ENCODE peak calls at places on chromosomes 4 and X, in nine cellular contexts. L is stimulated activated CD4-positive, alpha-beta T cell treated with anti-CD3 and anti-CD28 coated beads, Interleukin-4, amount 100 ng/mL, for 4 hours; B is stimulated activated CD8-positive, alpha-beta memory T cell treated with anti-CD3 and anti-CD28 coated beads, Interleukin-15, amount 100 ng/mL, for 24 hours; X is renal cortical epithelial cell; V is hepatocyte; M is activated CD4-positive, alpha-beta T cell treated with anti-CD3 and anti-CD28 coated beads, Interleukin-2, amount 10 ng/mL, durations not matched to agents 7 days and 5 days; D is skeletal muscle cell; H is IMR-90; E is NCI-H524. T is an unnamed sample.

GRCh38 chr4:148225639-148226038 is 216.6 kb downstream of the NR3C2 start:
- DNase-seq in M (no peak), H (peak), L (no peak), D (no peak), X (no peak), B (no peak), E (peak), V (no peak), T (no peak)

GRCh38 chr4:40577588-40578253 is 51.9 kb downstream of the RBM47 start:
- DNase-seq in B (no peak), L (no peak), V (no peak), H (no peak), E (no peak), D (no peak), M (no peak), X (no peak), T (no peak)

GRCh38 chr4:94827481-94828110 is 69.8 kb downstream of the BMPR1B start:
- DNase-seq in B (no peak), H (peak), E (no peak), M (no peak), L (no peak), D (peak), X (peak), V (peak), T (no peak)

GRCh38 chr4:185682236-185682635 is 129.8 kb downstream of the SORBS2 start:
- DNase-seq in E (no peak), B (no peak), M (no peak), V (no peak), D (peak), H (peak), L (no peak), X (peak), T (no peak)

GRCh38 chr4:6189511-6189910 is 10.8 kb downstream of the JAKMIP1 start:
- DNase-seq in B (no peak), V (no peak), H (no peak), E (no peak), M (no peak), X (no peak), D (no peak), L (no peak), T (no peak)

GRCh38 chr4:86443495-86443894 is 83.6 kb upstream of the MAPK10 start:
- DNase-seq in E (no peak), X (peak), V (no peak), H (no peak), B (no peak), M (no peak), D (no peak), L (no peak), T (no peak)

GRCh38 chr4:188032583-188032982 is 37.0 kb downstream of the ZFP42 start:
- DNase-seq in V (no peak), M (no peak), X (no peak), B (no peak), E (no peak), L (no peak), D (no peak), H (no peak), T (no peak)

GRCh38 chrX:110678591-110678990 is 117.0 kb downstream of the CHRDL1 start:
- DNase-seq in B (no peak), V (no peak), H (no peak), L (no peak), X (no peak), D (no peak), E (peak), M (no peak), T (no peak)

GRCh38 chrX:40578039-40578438 is 2.7 kb upstream of the ATP6AP2 start:
- DNase-seq in L (no peak), X (no peak), B (no peak), V (no peak), H (no peak), E (no peak), M (no peak), D (no peak), T (no peak)

GRCh38 chr4:40246938-40247337 is 50.1 kb downstream of the RHOH start:
- DNase-seq in H (no peak), D (no peak), B (no peak), E (no peak), X (no peak), L (no peak), M (no peak), V (no peak), T (no peak)

GRCh38 chr4:53044651-53044960 is 182.5 kb downstream of the RASL11B start:
- DNase-seq in L (no peak), V (no peak), E (no peak), D (no peak), B (no peak), X (no peak), H (no peak), M (no peak), T (no peak)

GRCh38 chr4:35342833-35343232 is 901.5 kb downstream of the ARAP2 start:
- DNase-seq in B (no peak), X (no peak), H (no peak), V (no peak), D (no peak), L (no peak), E (no peak), M (no peak), T (no peak)

GRCh38 chr4:8035371-8035780 is 95.7 kb upstream of the AFAP1 start:
- DNase-seq in E (no peak), X (peak), V (no peak), H (peak), D (no peak), M (peak), L (no peak), B (no peak), T (peak)

GRCh38 chrX:99939883-99940232 is 470.2 kb downstream of the PCDH19 start:
- DNase-seq in L (no peak), B (no peak), H (no peak), V (no peak), X (no peak), M (no peak), E (no peak), D (no peak), T (no peak)

GRCh38 chr4:146442801-146443200 is 78.9 kb downstream of the SLC10A7 start:
- DNase-seq in D (peak), B (no peak), M (no peak), L (no peak), V (no peak), E (no peak), X (peak), H (peak), T (no peak)

GRCh38 chr4:6692379-6692778 is 1.3 kb upstream of the S100P start:
- DNase-seq in D (no peak), X (no peak), H (no peak), V (no peak), M (no peak), E (no peak), L (no peak), B (no peak), T (no peak)

GRCh38 chr4:89653012-89653411 is 183.9 kb downstream of the SNCA start:
- DNase-seq in X (peak), E (no peak), B (no peak), L (no peak), M (no peak), V (no peak), D (no peak), H (no peak), T (no peak)

GRCh38 chrX:120746153-120746552 is 116.3 kb upstream of the C1GALT1C1 start:
- DNase-seq in L (no peak), M (no peak), B (no peak), V (no peak), E (no peak), H (no peak), D (no peak), X (no peak), T (no peak)

GRCh38 chr4:143337600-143338287 is 1.1 kb downstream of the GAB1 start:
- DNase-seq in E (peak), X (peak), H (peak), L (no peak), B (no peak), V (peak), M (no peak), D (no peak), T (no peak)

GRCh38 chr4:42954925-42955669 is 62.6 kb downstream of the GRXCR1 start:
- DNase-seq in B (no peak), H (no peak), X (no peak), V (no peak), L (no peak), D (no peak), M (no peak), E (no peak), T (no peak)

GRCh38 chrX:44055638-44056037 is 82.4 kb upstream of the NDP start:
- DNase-seq in X (no peak), H (no peak), E (no peak), V (no peak), B (no peak), L (no peak), D (no peak), M (no peak), T (no peak)

GRCh38 chrX:48834383-48834709 is 1.1 kb downstream of the PCSK1N start:
- DNase-seq in X (no peak), D (no peak), H (no peak), B (no peak), L (no peak), M (no peak), E (peak), V (no peak), T (no peak)

GRCh38 chr4:15568814-15569213 is 86.3 kb downstream of the FBXL5 start:
- DNase-seq in E (no peak), L (no peak), D (no peak), V (no peak), H (peak), B (no peak), M (no peak), X (no peak), T (no peak)

GRCh38 chrX:23811135-23811781 is 28.3 kb downstream of the SAT1 start:
- DNase-seq in V (no peak), L (no peak), H (no peak), B (no peak), X (no peak), M (no peak), E (no peak), D (no peak), T (no peak)

GRCh38 chrX:9746148-9746880 is 19.3 kb downstream of the GPR143 start:
- DNase-seq in L (no peak), M (no peak), E (no peak), X (peak), V (no peak), B (no peak), D (peak), H (peak), T (no peak)

GRCh38 chr4:8199594-8200301 is 658 bp downstream of the SH3TC1 start:
- DNase-seq in D (no peak), B (no peak), X (no peak), H (no peak), L (no peak), M (peak), E (no peak), V (peak), T (no peak)

GRCh38 chrX:68665502-68665901 is 18.0 kb downstream of the STARD8 start:
- DNase-seq in E (peak), M (no peak), V (no peak), H (no peak), D (no peak), X (no peak), B (no peak), L (no peak), T (no peak)

GRCh38 chr4:132123870-132124623 is 1025.0 kb upstream of the PCDH10 start:
- DNase-seq in L (no peak), X (peak), H (peak), M (no peak), E (no peak), B (no peak), D (peak), V (no peak), T (no peak)

T was measured in NCI-H1436 treated with DMSO at 0.1 percent for 48 hours.